ENCODE peak calls at places on chromosomes 6 and 20, in seven cellular contexts. L is stimulated activated CD4-positive, alpha-beta T cell treated with anti-CD3 and anti-CD28 coated beads, Interleukin-2, amount 100 ng/mL, for 4 hours; A is left colon; R is stimulated activated CD8-positive, alpha-beta memory T cell treated with anti-CD3 and anti-CD28 coated beads, Interleukin-7, amount 100 ng/mL, for 1 hour; T is brain microvascular endothelial cell; D is T-cell; J is substantia nigra. F is an unnamed sample.
A peak's percentile ranks its signal among the peaks of the same experiment; 100 is the strongest.

GRCh38 chr20:5451643-5452210 is 135.0 kb upstream of the PROKR2 start:
- DNase-seq in L (no peak), A (no peak), R (no peak), T (no peak), D (no peak), J (no peak), F (no peak)

GRCh38 chr20:48769111-48769879 is 58.5 kb downstream of the PREX1 start:
- DNase-seq in L (peak; percentile 89), A (no peak), R (peak; percentile 71), T (no peak), D (peak; percentile 91), J (no peak), F (no peak)

GRCh38 chr6:143692696-143693095 is 14.9 kb downstream of the PHACTR2 start:
- DNase-seq in L (no peak), A (no peak), R (no peak), T (no peak), D (no peak), J (no peak), F (no peak)

GRCh38 chr6:168060521-168060931 is 18.5 kb downstream of the FRMD1 start:
- DNase-seq in L (no peak), A (peak; percentile 81), R (no peak), T (peak; percentile 62), D (no peak), J (no peak), F (peak; percentile 19)

GRCh38 chr6:36129889-36130671 is at the start of gene MAPK13:
- DNase-seq in L (no peak), A (peak; percentile 74), R (no peak), T (no peak), D (no peak), J (no peak), F (no peak)

GRCh38 chr6:9140861-9141534 is 705.7 kb upstream of the SLC35B3 start:
- DNase-seq in L (no peak), A (no peak), R (no peak), T (no peak), D (no peak), J (no peak), F (no peak)

GRCh38 chr6:64439274-64439673 is 803.7 kb downstream of the PHF3 start:
- DNase-seq in L (no peak), A (no peak), R (no peak), T (no peak), D (no peak), J (no peak), F (no peak)

GRCh38 chr6:155030148-155030720 is 35.1 kb downstream of the TIAM2 start:
- DNase-seq in L (no peak), A (no peak), R (no peak), T (no peak), D (no peak), J (no peak), F (no peak)

GRCh38 chr20:1804554-1804956 is 90.7 kb upstream of the SIRPA start:
- DNase-seq in L (no peak), A (no peak), R (no peak), T (no peak), D (no peak), J (no peak), F (no peak)

GRCh38 chr20:49976542-49976941 is 6.2 kb upstream of the SNAI1 start:
- DNase-seq in L (no peak), A (no peak), R (no peak), T (no peak), D (no peak), J (no peak), F (no peak)

GRCh38 chr6:13710552-13711383 is 867 bp downstream of the RANBP9 start:
- DNase-seq in L (peak; percentile 6), A (peak; percentile 71), R (no peak), T (no peak), D (no peak), J (no peak), F (no peak)

GRCh38 chr20:46666818-46667515 is 15.7 kb upstream of the SLC13A3 start:
- DNase-seq in L (no peak), A (no peak), R (no peak), T (no peak), D (no peak), J (no peak), F (no peak)

GRCh38 chr6:41208439-41209106 is 7.6 kb upstream of the TREML2 start:
- DNase-seq in L (no peak), A (no peak), R (no peak), T (no peak), D (no peak), J (no peak), F (no peak)

GRCh38 chr20:42494290-42494689 is 695.4 kb downstream of the PTPRT start:
- DNase-seq in L (no peak), A (no peak), R (no peak), T (no peak), D (no peak), J (no peak), F (no peak)

GRCh38 chr6:112109267-112109666 is 21.9 kb downstream of the FAM229B start:
- DNase-seq in L (no peak), A (no peak), R (no peak), T (no peak), D (no peak), J (no peak), F (no peak)